ENCODE peak calls at places on chromosomes 2 and 18, in eight cellular contexts. V is Panc1, C is HCT116, R is sigmoid colon, A is SK-N-MC, B is transverse colon, K is GM12892, D is stomach. H is an unnamed sample.

GRCh38 chr2:98830573-98831145 is 99.7 kb upstream of the MGAT4A start:
- DNase-seq in V (no peak), C (no peak), R (no peak), A (no peak), B (no peak), K (no peak), D (no peak), H (no peak)

GRCh38 chr2:196511258-196511971 is 128.1 kb upstream of the CCDC150 start:
- DNase-seq in V (no peak), C (no peak), R (no peak), A (no peak), B (no peak), K (no peak), D (no peak), H (no peak)

GRCh38 chr2:229300371-229300770 is 29.3 kb upstream of the PID1 start:
- DNase-seq in V (no peak), C (no peak), R (no peak), A (no peak), B (no peak), K (no peak), D (no peak), H (no peak)

GRCh38 chr2:1539441-1539840 is 126.2 kb downstream of the TPO start:
- DNase-seq in V (no peak), C (no peak), R (no peak), A (no peak), B (no peak), K (no peak), D (no peak), H (no peak)

GRCh38 chr2:883260-884026 is 67.2 kb upstream of the SNTG2 start:
- DNase-seq in V (no peak), C (no peak), R (no peak), A (no peak), B (no peak), K (no peak), D (no peak), H (no peak)

GRCh38 chr2:166996465-166996864 is 108.2 kb downstream of the XIRP2 start:
- DNase-seq in V (no peak), C (no peak), R (no peak), A (no peak), B (no peak), K (no peak), D (no peak), H (no peak)

GRCh38 chr2:133817680-133818566 is 249.7 kb upstream of the NCKAP5 start:
- DNase-seq in V (peak), C (peak), R (no peak), A (no peak), B (no peak), K (no peak), D (no peak), H (no peak)

GRCh38 chr18:37335337-37335736 is 230.3 kb downstream of the CELF4 start:
- DNase-seq in V (no peak), C (no peak), R (no peak), A (no peak), B (no peak), K (no peak), D (no peak), H (no peak)

GRCh38 chr2:43576983-43577892 is 18.6 kb downstream of the THADA start:
- DNase-seq in V (no peak), C (no peak), R (no peak), A (no peak), B (no peak), K (no peak), D (no peak), H (no peak)

GRCh38 chr2:101341421-101341820 is 32.9 kb upstream of the RNF149 start:
- DNase-seq in V (no peak), C (no peak), R (no peak), A (no peak), B (no peak), K (no peak), D (no peak), H (no peak)

GRCh38 chr18:55321268-55322175 is 266.5 kb downstream of the TCF4 start:
- DNase-seq in V (no peak), C (no peak), R (peak), A (no peak), B (peak), K (no peak), D (peak), H (no peak)

GRCh38 chr2:240638517-240639160 is 13.4 kb downstream of the GPR35 start:
- DNase-seq in V (no peak), C (no peak), R (peak), A (no peak), B (no peak), K (peak), D (peak), H (no peak)

GRCh38 chr18:74546751-74547530 is 12.6 kb downstream of the CNDP1 start:
- DNase-seq in V (no peak), C (no peak), R (no peak), A (peak), B (no peak), K (no peak), D (peak), H (no peak)

GRCh38 chr2:176414641-176415040 is 145.4 kb downstream of the MTX2 start:
- DNase-seq in V (no peak), C (no peak), R (no peak), A (no peak), B (no peak), K (no peak), D (no peak), H (no peak)
- TF ChIP-seq POLR2AphosphoS5 in V (no peak), C (no peak), R (no peak), A (no peak), B (no peak), K (no peak), D (no peak), H (no peak)

GRCh38 chr2:47088371-47089082 is 66.6 kb downstream of the STPG4 start:
- DNase-seq in V (no peak), C (no peak), R (no peak), A (no peak), B (no peak), K (no peak), D (no peak), H (no peak)
- TF ChIP-seq POLR2AphosphoS5 in V (no peak), C (no peak), R (no peak), A (no peak), B (no peak), K (no peak), D (no peak), H (no peak)

DNA sequence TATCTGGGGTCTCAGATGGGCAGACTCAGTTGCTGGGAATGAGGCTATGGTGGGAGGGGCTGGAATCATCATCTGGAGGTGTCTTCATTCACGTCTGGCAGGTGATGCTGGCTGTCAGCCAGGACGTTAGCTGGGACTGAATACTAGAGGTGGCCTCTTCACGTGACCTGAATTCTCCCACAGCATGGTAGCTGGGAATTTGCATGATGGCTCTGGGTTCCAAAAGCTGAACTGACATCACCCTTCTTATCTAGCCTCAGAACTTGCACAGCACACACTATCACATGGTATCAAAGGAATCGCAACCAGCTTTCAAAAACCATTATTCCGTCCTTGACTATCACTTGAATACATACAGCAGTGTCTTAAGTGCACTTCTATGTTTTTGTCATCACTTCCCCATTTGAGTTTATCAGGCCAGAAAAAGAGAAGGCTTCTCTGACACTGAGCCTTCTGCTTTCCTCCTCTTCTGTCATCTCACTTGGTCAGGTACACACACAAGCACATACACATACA is 53.0 kb upstream of the LRP2 start:
- DNase-seq in V (no peak), C (no peak), R (no peak), A (no peak), B (no peak), K (no peak), D (no peak), H (no peak)
- TF ChIP-seq POLR2AphosphoS5 in V (no peak), C (no peak), R (no peak), A (no peak), B (no peak), K (no peak), D (no peak), H (no peak)

GRCh38 chr18:48540329-48541025 is 1.6 kb downstream of the CTIF start:
- DNase-seq in V (no peak), C (no peak), R (peak), A (no peak), B (peak), K (peak), D (peak), H (peak)
- TF ChIP-seq POLR2AphosphoS5 in V (no peak), C (no peak), R (no peak), A (no peak), B (no peak), K (no peak), D (peak), H (no peak)

H was measured in HL-60.